ENCODE peak calls at places on chromosomes 7 and 10, in four cellular contexts. One of them, this sample, is unnamed.

GRCh38 chr10:12795318-12795717 is 206.2 kb downstream of the CCDC3 start:
- DNase-seq in GM12878: no peak
- DNase-seq in HepG2: no peak
- DNase-seq in H1: no peak
- DNase-seq in this sample: no peak

GRCh38 chr7:2680792-2681490 is 7.1 kb upstream of the AMZ1 start:
- DNase-seq in GM12878: no peak
- DNase-seq in HepG2: peak
- DNase-seq in H1: peak
- DNase-seq in this sample: peak

GRCh38 chr10:113309791-113310190 is 243.1 kb upstream of the HABP2 start:
- DNase-seq in GM12878: no peak
- DNase-seq in HepG2: no peak
- DNase-seq in H1: no peak
- DNase-seq in this sample: no peak

GRCh38 chr10:10623958-10624590 is 393.6 kb upstream of the CELF2 start:
- DNase-seq in GM12878: no peak
- DNase-seq in HepG2: no peak
- DNase-seq in H1: no peak
- DNase-seq in this sample: no peak

GRCh38 chr10:132170561-132171361 is 16.0 kb upstream of the DPYSL4 start:
- DNase-seq in GM12878: no peak
- DNase-seq in HepG2: no peak
- DNase-seq in H1: no peak
- DNase-seq in this sample: no peak

GRCh38 chr7:99730992-99731391 is 4.0 kb downstream of the CYP3A7 start:
- DNase-seq in GM12878: no peak
- DNase-seq in HepG2: no peak
- DNase-seq in H1: no peak
- DNase-seq in this sample: no peak

GRCh38 chr10:71998840-71999194 is 34.6 kb downstream of the CHST3 start:
- DNase-seq in GM12878: no peak
- DNase-seq in HepG2: peak
- DNase-seq in H1: no peak
- DNase-seq in this sample: peak

GRCh38 chr7:82164813-82165212 is 278.8 kb downstream of the CACNA2D1 start:
- DNase-seq in GM12878: no peak
- DNase-seq in HepG2: no peak
- DNase-seq in H1: no peak
- DNase-seq in this sample: no peak

GRCh38 chr7:44150966-44151678 is 10.0 kb upstream of the MYL7 start:
- DNase-seq in GM12878: no peak
- DNase-seq in HepG2: no peak
- DNase-seq in H1: no peak
- DNase-seq in this sample: no peak

GRCh38 chr7:73770002-73770859 is at the start of gene CLDN3:
- DNase-seq in GM12878: no peak
- DNase-seq in HepG2: no peak
- DNase-seq in H1: peak
- DNase-seq in this sample: peak

GRCh38 chr10:94383515-94383914 is 18.8 kb upstream of the TBC1D12 start:
- DNase-seq in GM12878: no peak
- DNase-seq in HepG2: no peak
- DNase-seq in H1: no peak
- DNase-seq in this sample: no peak

GRCh38 chr7:108308913-108309312 is 147.3 kb downstream of the NRCAM start:
- DNase-seq in GM12878: no peak
- DNase-seq in HepG2: no peak
- DNase-seq in H1: no peak
- DNase-seq in this sample: no peak

GRCh38 chr7:108314049-108314448 is 142.2 kb downstream of the NRCAM start:
- DNase-seq in GM12878: no peak
- DNase-seq in HepG2: no peak
- DNase-seq in H1: no peak
- DNase-seq in this sample: no peak

GRCh38 chr7:108310351-108310750 is 145.9 kb downstream of the NRCAM start:
- DNase-seq in GM12878: no peak
- DNase-seq in HepG2: no peak
- DNase-seq in H1: no peak
- DNase-seq in this sample: no peak

GRCh38 chr7:108313086-108313485 is 143.2 kb downstream of the NRCAM start:
- DNase-seq in GM12878: no peak
- DNase-seq in HepG2: no peak
- DNase-seq in H1: no peak
- DNase-seq in this sample: no peak

DNA sequence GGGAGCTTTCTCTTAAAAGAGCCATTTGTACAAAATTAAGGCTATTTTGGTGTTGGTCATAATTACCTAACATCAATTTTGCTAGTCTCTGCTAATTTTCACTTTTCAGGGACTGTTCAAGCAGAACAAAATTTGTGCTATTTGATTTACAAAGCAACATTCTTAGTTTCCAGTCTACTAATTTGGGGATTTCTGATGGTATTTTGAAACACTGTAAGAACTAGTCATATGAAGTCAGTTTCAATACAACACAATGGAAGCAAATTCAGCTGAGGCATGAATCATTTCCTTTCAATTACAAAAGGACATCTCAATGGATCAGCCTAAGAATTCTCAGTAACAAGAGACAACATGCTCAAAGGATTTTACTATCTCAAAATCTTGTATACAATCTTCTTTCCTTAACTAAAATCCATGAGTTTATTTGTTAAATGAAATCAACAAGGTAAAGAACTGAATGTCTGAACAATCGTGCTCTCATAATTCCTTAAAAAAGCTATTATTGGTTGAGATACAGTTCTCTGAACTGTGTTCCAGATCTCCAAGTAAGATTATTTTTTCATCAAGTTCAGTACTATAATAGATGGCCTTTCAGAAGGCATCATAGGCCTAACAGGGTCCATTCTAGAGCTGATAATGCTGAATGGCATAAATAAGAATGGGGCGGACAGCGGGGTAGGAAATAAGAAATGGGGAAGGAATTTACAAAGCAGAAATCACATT is 144.6 kb downstream of the NRCAM start:
- DNase-seq in GM12878: peak
- DNase-seq in HepG2: no peak
- DNase-seq in H1: no peak
- DNase-seq in this sample: no peak
- TF ChIP-seq YY1 in GM12878: no peak
- TF ChIP-seq YY1 in HepG2: no peak
- TF ChIP-seq YY1 in H1: no peak
- TF ChIP-seq YY1 in this sample: no peak

DNA sequence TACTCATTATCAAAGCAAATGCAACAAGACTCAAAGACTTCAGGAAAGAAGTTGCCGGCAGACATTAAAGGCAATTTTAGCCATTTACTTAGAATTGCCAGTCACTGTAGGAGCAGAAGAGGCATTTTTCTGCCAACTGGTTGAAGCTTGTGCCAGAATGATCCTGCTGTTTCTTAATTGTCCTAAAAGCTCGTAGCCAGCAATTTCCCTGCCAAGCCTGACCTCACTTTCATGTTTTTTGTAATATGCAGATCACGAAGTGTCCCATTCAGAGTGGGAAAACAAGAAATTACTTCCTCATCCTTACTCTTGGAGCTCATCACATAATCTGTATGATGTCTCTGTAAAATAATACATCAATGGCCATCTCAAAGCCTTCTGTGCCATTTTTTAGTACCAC is 130.9 kb upstream of the ANKRD1 start:
- DNase-seq in GM12878: no peak
- DNase-seq in HepG2: no peak
- DNase-seq in H1: no peak
- DNase-seq in this sample: no peak
- TF ChIP-seq ZNF274 in GM12878: no peak
- TF ChIP-seq ZNF274 in HepG2: no peak
- TF ChIP-seq ZNF274 in H1: no peak
- TF ChIP-seq ZNF274 in this sample: no peak

GRCh38 chr7:107404740-107405537 is 64.9 kb upstream of the GPR22 start:
- DNase-seq in GM12878: no peak
- DNase-seq in HepG2: no peak
- DNase-seq in H1: no peak
- DNase-seq in this sample: no peak
- TF ChIP-seq SUZ12 in GM12878: no peak
- TF ChIP-seq SUZ12 in HepG2: no peak
- TF ChIP-seq SUZ12 in H1: no peak
- TF ChIP-seq SUZ12 in this sample: no peak

DNA sequence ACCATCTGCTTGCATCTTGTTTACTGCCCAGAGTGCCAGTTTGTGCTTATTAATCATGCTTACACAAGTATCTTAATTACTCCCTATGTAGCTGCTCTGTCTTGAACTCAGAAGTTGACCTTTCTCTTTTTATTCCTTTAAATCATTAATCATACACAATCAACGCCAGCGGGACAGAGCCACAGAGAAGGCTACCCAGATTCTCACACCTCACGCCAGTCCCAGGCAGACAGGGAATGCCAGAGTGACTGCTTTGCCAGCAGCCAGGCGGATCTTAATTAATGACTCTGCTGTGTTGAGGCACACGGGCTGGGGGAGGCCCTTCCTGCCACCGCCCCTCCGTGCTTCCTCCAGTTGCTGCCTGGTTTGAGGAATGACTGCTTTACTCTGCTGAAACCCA is 229.4 kb downstream of the LRMDA start:
- DNase-seq in GM12878: no peak
- DNase-seq in HepG2: no peak
- DNase-seq in H1: no peak
- DNase-seq in this sample: no peak
- TF ChIP-seq YY1 in GM12878: no peak
- TF ChIP-seq YY1 in HepG2: no peak
- TF ChIP-seq YY1 in H1: no peak
- TF ChIP-seq YY1 in this sample: no peak

GRCh38 chr10:22997102-22997501 is 69.2 kb downstream of the ARMC3 start:
- DNase-seq in GM12878: no peak
- DNase-seq in HepG2: no peak
- DNase-seq in H1: peak
- DNase-seq in this sample: no peak
- TF ChIP-seq ZNF274 in GM12878: no peak
- TF ChIP-seq ZNF274 in HepG2: no peak
- TF ChIP-seq ZNF274 in H1: no peak
- TF ChIP-seq ZNF274 in this sample: no peak

GRCh38 chr10:79378383-79378646 is 31.0 kb downstream of the PPIF start:
- DNase-seq in GM12878: no peak
- DNase-seq in HepG2: no peak
- DNase-seq in H1: no peak
- DNase-seq in this sample: no peak

GRCh38 chr10:79380125-79380917 is 33.1 kb downstream of the PPIF start:
- DNase-seq in GM12878: no peak
- DNase-seq in HepG2: peak
- DNase-seq in H1: no peak
- DNase-seq in this sample: no peak

GRCh38 chr10:79378647-79379511 is 31.6 kb downstream of the PPIF start:
- DNase-seq in GM12878: no peak
- DNase-seq in HepG2: no peak
- DNase-seq in H1: no peak
- DNase-seq in this sample: no peak

GRCh38 chr10:79380918-79381775 is 33.9 kb downstream of the PPIF start:
- DNase-seq in GM12878: no peak
- DNase-seq in HepG2: no peak
- DNase-seq in H1: no peak
- DNase-seq in this sample: no peak

DNA sequence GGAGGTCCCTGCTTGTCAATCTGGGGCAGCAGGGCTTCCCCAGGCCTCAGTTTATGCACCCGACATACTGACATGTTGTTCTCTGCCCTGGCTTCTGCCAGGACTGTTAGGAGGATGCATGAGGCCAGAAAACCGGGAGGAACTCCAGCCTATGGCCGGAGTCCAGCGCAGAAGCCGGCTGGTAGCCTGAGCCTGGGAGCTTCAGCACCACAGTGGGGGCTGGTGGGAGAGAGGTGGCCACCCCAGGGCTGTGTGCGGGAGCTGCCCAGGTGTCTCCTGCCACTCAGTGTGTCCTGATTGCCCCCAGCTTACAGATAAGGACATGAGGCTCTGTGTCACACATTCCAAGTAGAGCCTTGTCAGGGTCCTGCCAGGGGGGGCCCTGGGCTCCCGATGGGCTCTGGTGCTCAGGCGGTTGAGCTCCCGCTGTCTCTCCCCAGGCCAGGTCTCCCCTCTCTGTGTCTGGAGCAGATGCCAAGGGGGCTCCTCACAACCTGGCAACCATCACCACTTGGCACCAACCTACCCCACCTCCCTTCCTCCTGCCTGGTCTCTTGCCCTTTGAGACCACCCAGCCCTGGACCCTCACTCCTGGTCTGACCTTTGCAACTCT is 32.3 kb downstream of the PPIF start:
- DNase-seq in GM12878: no peak
- DNase-seq in HepG2: no peak
- DNase-seq in H1: no peak
- DNase-seq in this sample: no peak
- TF ChIP-seq SUZ12 in GM12878: no peak
- TF ChIP-seq SUZ12 in HepG2: no peak
- TF ChIP-seq SUZ12 in H1: no peak
- TF ChIP-seq SUZ12 in this sample: no peak

GRCh38 chr10:33661580-33662269 is 327.3 kb upstream of the NRP1 start:
- DNase-seq in GM12878: no peak
- DNase-seq in HepG2: peak
- DNase-seq in H1: no peak
- DNase-seq in this sample: no peak

GRCh38 chr10:33666686-33667480 is 332.4 kb upstream of the NRP1 start:
- DNase-seq in GM12878: no peak
- DNase-seq in HepG2: no peak
- DNase-seq in H1: no peak
- DNase-seq in this sample: no peak

GRCh38 chr10:33665512-33665911 is 331.0 kb upstream of the NRP1 start:
- DNase-seq in GM12878: no peak
- DNase-seq in HepG2: no peak
- DNase-seq in H1: no peak
- DNase-seq in this sample: no peak

GRCh38 chr10:33660329-33660728 is 325.9 kb upstream of the NRP1 start:
- DNase-seq in GM12878: no peak
- DNase-seq in HepG2: no peak
- DNase-seq in H1: peak
- DNase-seq in this sample: no peak

GRCh38 chr10:33664070-33664469 is 329.6 kb upstream of the NRP1 start:
- DNase-seq in GM12878: no peak
- DNase-seq in HepG2: no peak
- DNase-seq in H1: no peak
- DNase-seq in this sample: no peak
- TF ChIP-seq YY1 in GM12878: no peak
- TF ChIP-seq YY1 in HepG2: no peak
- TF ChIP-seq YY1 in H1: no peak
- TF ChIP-seq YY1 in this sample: no peak